ENCODE peak calls at places on chromosomes 3 and 15, in six cellular contexts. I is effector memory CD4-positive, alpha-beta T cell; D is heart left ventricle; X is sigmoid colon; W is adrenal gland; V is cardiac muscle cell. R is an unnamed sample. For H3K4me1, the result is how much of the 10 kb centered on the place peaks cover.

GRCh38 chr3:46299608-46300460 is 54.1 kb upstream of the CCR2 start:
- DNase-seq in I (no peak), D (no peak), X (no peak), W (no peak), V (no peak), R (no peak)

GRCh38 chr3:64003589-64003988 is 19.7 kb downstream of the PSMD6 start:
- DNase-seq in I (no peak), D (no peak), X (no peak), W (no peak), V (no peak), R (no peak)

GRCh38 chr15:43095243-43095642 is 10.6 kb downstream of the UBR1 start:
- DNase-seq in I (no peak), D (no peak), X (no peak), W (no peak), V (no peak), R (no peak)

GRCh38 chr3:186025161-186025560 is 83.7 kb downstream of the ETV5 start:
- DNase-seq in I (no peak), D (no peak), X (no peak), W (no peak), V (no peak), R (no peak)

GRCh38 chr3:58857423-58857822 is 190.8 kb upstream of the FAM3D start:
- DNase-seq in I (no peak), D (no peak), X (no peak), W (no peak), V (no peak), R (no peak)

GRCh38 chr3:108089544-108089943 is 1.3 kb downstream of the CD47 start:
- DNase-seq in I (no peak), D (no peak), X (no peak), W (no peak), V (no peak), R (no peak)

GRCh38 chr15:76840830-76841460 is 64.2 kb downstream of the SCAPER start:
- DNase-seq in I (no peak), D (no peak), X (no peak), W (no peak), V (peak), R (no peak)

GRCh38 chr3:171811059-171811912 is 1.0 kb upstream of the PLD1 start:
- DNase-seq in I (no peak), D (no peak), X (peak), W (no peak), V (no peak), R (no peak)

GRCh38 chr15:64430000-64430735 is 30.2 kb upstream of the ZNF609 start:
- DNase-seq in I (no peak), D (no peak), X (peak), W (peak), V (peak), R (peak)

GRCh38 chr3:86774082-86774691 is 216.8 kb downstream of the VGLL3 start:
- DNase-seq in I (no peak), D (no peak), X (no peak), W (no peak), V (peak), R (no peak)

GRCh38 chr3:190811775-190812480 is 50.6 kb downstream of the GMNC start:
- DNase-seq in I (no peak), D (no peak), X (no peak), W (no peak), V (peak), R (no peak)

GRCh38 chr3:166360702-166361101 is 523.5 kb upstream of the BCHE start:
- DNase-seq in I (no peak), D (no peak), X (no peak), W (no peak), V (no peak), R (no peak)

GRCh38 chr3:101938262-101938847 is 89.0 kb downstream of the NFKBIZ start:
- DNase-seq in I (no peak), D (no peak), X (no peak), W (no peak), V (no peak), R (no peak)

GRCh38 chr3:121651684-121652083 is 9.0 kb downstream of the HCLS1 start:
- DNase-seq in I (no peak), D (no peak), X (no peak), W (no peak), V (no peak), R (no peak)

GRCh38 chr15:60297047-60297446 is 100.7 kb downstream of the ANXA2 start:
- DNase-seq in I (no peak), D (no peak), X (no peak), W (no peak), V (no peak), R (no peak)

GRCh38 chr3:85502148-85502875 is 543.5 kb downstream of the CADM2 start:
- DNase-seq in I (no peak), D (no peak), X (no peak), W (no peak), V (no peak), R (no peak)

GRCh38 chr3:94187697-94188096 is 124.8 kb downstream of the NSUN3 start:
- DNase-seq in I (no peak), D (no peak), X (no peak), W (no peak), V (no peak), R (no peak)

GRCh38 chr3:193490580-193490979 is 64.1 kb downstream of the ATP13A4 start:
- DNase-seq in I (no peak), D (no peak), X (no peak), W (no peak), V (no peak), R (no peak)
- H3K4me1 ChIP-seq in I (under half), D (under half), X (under half), W (under half), V (under half), R (under half)

GRCh38 chr3:36908647-36909180 is 36.1 kb downstream of the TRANK1 start:
- DNase-seq in I (no peak), D (no peak), X (no peak), W (no peak), V (no peak), R (no peak)

GRCh38 chr3:36909666-36910065 is 35.2 kb downstream of the TRANK1 start:
- DNase-seq in I (no peak), D (no peak), X (no peak), W (no peak), V (no peak), R (no peak)

GRCh38 chr3:36907911-36908646 is 36.8 kb downstream of the TRANK1 start:
- DNase-seq in I (peak), D (peak), X (peak), W (peak), V (no peak), R (peak)

GRCh38 chr3:36909181-36909580 is 35.7 kb downstream of the TRANK1 start:
- DNase-seq in I (no peak), D (no peak), X (no peak), W (no peak), V (no peak), R (no peak)

DNA sequence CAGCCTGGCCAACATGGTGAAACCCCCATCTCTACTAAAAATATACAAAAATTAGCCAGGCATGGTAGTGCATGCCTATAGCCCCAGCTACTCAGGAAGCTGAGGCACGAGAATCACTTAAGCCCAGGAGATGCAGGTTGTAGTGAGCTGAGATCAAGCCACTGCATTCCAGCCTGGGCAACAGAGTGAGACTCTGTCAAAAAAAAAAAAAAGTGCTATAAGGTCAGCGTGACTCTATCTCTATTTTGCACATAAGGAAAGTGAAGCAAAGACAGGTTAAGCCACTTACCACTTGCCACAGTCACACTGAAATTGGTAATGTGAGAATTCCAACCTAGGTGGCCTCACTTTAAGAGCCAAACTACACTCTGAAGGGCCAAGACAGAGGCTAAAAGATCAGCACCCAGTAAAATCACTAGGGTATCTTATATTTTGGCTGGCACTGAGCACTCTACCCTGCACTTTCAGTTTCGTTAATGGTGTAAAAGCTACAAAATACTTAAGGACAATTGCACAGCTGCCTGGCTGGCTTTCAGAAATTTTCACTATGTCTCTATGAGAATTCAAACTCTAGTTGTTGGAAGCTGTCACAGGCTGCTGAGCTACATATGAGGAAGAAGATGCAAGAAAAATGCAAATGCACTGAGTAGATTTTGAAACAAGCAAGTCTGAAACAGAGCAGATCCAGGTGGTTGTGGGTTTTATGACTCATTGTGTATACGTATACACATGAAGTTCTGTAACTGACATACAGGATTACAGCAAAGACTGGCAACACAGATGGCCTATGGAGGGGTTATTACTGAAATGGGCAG is 32.7 kb downstream of the TRANK1 start:
- DNase-seq in I (no peak), D (no peak), X (no peak), W (no peak), V (no peak), R (peak)
- H3K4me1 ChIP-seq in I (under half), D (under half), X (under half), W (under half), V (under half), R (under half)

GRCh38 chr3:134336587-134336986 is 37.7 kb downstream of the AMOTL2 start:
- DNase-seq in I (no peak), D (no peak), X (no peak), W (no peak), V (no peak), R (no peak)

GRCh38 chr3:134337071-134337482 is 37.2 kb downstream of the AMOTL2 start:
- DNase-seq in I (no peak), D (no peak), X (no peak), W (no peak), V (no peak), R (no peak)

GRCh38 chr3:134333522-134334181 is 40.6 kb downstream of the AMOTL2 start:
- DNase-seq in I (no peak), D (no peak), X (peak), W (no peak), V (peak), R (no peak)

GRCh38 chr3:134334231-134334900 is 39.9 kb downstream of the AMOTL2 start:
- DNase-seq in I (no peak), D (no peak), X (no peak), W (no peak), V (no peak), R (no peak)

GRCh38 chr3:134334901-134335280 is 39.4 kb downstream of the AMOTL2 start:
- DNase-seq in I (no peak), D (no peak), X (no peak), W (no peak), V (no peak), R (no peak)
- H3K4me1 ChIP-seq in I (under half), D (under half), X (half or more), W (under half), V (under half), R (under half)

DNA sequence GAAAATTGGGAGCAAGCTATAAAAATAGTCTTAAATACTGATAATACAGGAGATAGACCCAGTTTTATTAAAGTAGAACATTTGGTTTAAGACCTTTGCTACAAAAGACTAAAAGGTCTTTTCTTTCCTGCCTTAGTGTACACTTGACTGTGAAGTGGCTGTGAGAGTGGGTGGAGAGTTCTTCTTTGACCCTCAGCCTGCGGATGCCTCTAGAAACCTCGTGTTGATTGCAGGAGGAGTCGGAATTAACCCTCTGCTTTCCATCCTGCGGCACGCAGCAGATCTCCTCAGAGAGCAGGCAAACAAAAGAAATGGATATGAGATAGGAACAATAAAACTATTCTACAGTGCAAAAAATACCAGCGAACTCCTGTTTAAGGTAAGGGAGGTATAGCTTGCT is 36.5 kb downstream of the OXNAD1 start:
- DNase-seq in I (no peak), D (no peak), X (no peak), W (no peak), V (peak), R (no peak)
- H3K4me1 ChIP-seq in I (half or more), D (under half), X (under half), W (under half), V (under half), R (half or more)

GRCh38 chr3:197027151-197027895 is 2.3 kb downstream of the MELTF start:
- DNase-seq in I (no peak), D (peak), X (no peak), W (no peak), V (no peak), R (no peak)
- H3K4me1 ChIP-seq in I (under half), D (under half), X (under half), W (under half), V (under half), R (under half)

DNA sequence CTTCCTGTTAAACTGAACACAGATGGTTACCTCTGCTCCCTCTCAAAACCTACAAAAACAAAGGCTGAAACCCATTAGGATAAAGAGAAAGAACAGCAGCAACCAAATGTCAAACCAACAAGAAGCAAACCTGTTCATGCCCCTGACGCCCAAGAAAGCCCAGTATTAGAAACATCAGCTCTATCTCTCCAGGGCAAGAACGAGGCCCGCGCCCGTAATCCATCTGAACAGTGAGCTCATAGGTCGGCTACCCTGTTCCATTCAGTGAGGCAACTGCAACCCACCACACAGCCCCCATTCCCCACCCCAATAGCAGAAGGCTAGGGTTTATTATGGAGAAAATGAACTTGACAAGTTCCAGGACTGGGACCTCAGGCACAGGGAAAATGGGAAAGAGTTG is 10.0 kb downstream of the LSG1 start:
- DNase-seq in I (no peak), D (no peak), X (no peak), W (no peak), V (no peak), R (no peak)
- H3K4me1 ChIP-seq in I (under half), D (under half), X (under half), W (under half), V (under half), R (under half)

GRCh38 chr15:70320077-70320830 is 222.5 kb upstream of the TLE3 start:
- DNase-seq in I (no peak), D (no peak), X (no peak), W (no peak), V (no peak), R (no peak)
- H3K4me1 ChIP-seq in I (under half), D (under half), X (half or more), W (under half), V (under half), R (under half)

DNA sequence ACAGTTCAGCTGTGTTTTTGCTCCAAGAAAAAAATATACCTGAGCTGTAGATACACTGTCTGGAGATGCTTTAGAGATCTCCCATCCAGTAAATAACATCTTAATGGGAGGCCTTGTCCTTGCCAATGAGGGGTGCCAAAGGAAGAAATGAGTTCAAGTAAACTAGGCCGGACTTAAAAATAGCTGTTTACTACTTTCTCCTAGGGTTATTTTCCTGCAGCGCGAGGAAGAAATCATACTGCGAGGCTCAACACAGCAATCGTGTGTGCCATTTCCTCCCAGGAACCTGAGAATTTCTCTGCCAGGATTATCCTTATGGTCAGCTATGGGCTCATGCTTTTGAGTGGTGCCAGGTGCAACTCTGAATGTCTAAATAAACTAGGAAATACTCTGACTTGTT is 71.9 kb downstream of the CMTM8 start:
- DNase-seq in I (no peak), D (no peak), X (no peak), W (no peak), V (no peak), R (no peak)
- H3K4me1 ChIP-seq in I (under half), D (under half), X (under half), W (under half), V (under half), R (under half)

GRCh38 chr3:12935861-12936830 is 94.8 kb upstream of the RPL32 start:
- DNase-seq in I (no peak), D (no peak), X (no peak), W (no peak), V (no peak), R (no peak)
- H3K4me1 ChIP-seq in I (under half), D (half or more), X (half or more), W (under half), V (under half), R (under half)

R was measured in CD4-positive, alpha-beta memory T cell.